ENCODE peak calls at places on chromosomes 7 and 10, in ten cellular contexts. One of them, this sample, is unnamed.

GRCh38 chr10:26225322-26225721 is 8.7 kb downstream of the GAD2 start:
- DNase-seq in astrocyte of the hippocampus: no peak
- DNase-seq in breast epithelium: no peak
- DNase-seq in mesothelial cell of epicardium: no peak
- DNase-seq in central memory CD8-positive, alpha-beta T cell: no peak
- DNase-seq in OCI-LY7: peak
- DNase-seq in heart right ventricle: no peak
- DNase-seq in CD14-positive monocyte: no peak
- DNase-seq in AG20443: no peak
- DNase-seq in T-cell: no peak
- DNase-seq in this sample: no peak

GRCh38 chr10:17782921-17783665 is 26.1 kb upstream of the MRC1 start:
- DNase-seq in astrocyte of the hippocampus: no peak
- DNase-seq in breast epithelium: no peak
- DNase-seq in mesothelial cell of epicardium: no peak
- DNase-seq in central memory CD8-positive, alpha-beta T cell: no peak
- DNase-seq in OCI-LY7: no peak
- DNase-seq in heart right ventricle: no peak
- DNase-seq in CD14-positive monocyte: no peak
- DNase-seq in AG20443: peak
- DNase-seq in T-cell: no peak
- DNase-seq in this sample: no peak

GRCh38 chr7:156121956-156122355 is 309.7 kb upstream of the SHH start:
- DNase-seq in astrocyte of the hippocampus: no peak
- DNase-seq in breast epithelium: no peak
- DNase-seq in mesothelial cell of epicardium: no peak
- DNase-seq in central memory CD8-positive, alpha-beta T cell: no peak
- DNase-seq in OCI-LY7: no peak
- DNase-seq in heart right ventricle: no peak
- DNase-seq in CD14-positive monocyte: no peak
- DNase-seq in AG20443: no peak
- DNase-seq in T-cell: no peak
- DNase-seq in this sample: no peak

GRCh38 chr7:157043745-157044144 is 33.3 kb upstream of the MNX1 start:
- DNase-seq in astrocyte of the hippocampus: no peak
- DNase-seq in breast epithelium: no peak
- DNase-seq in mesothelial cell of epicardium: peak
- DNase-seq in central memory CD8-positive, alpha-beta T cell: no peak
- DNase-seq in OCI-LY7: no peak
- DNase-seq in heart right ventricle: no peak
- DNase-seq in CD14-positive monocyte: no peak
- DNase-seq in AG20443: peak
- DNase-seq in T-cell: no peak
- DNase-seq in this sample: no peak

GRCh38 chr7:1845536-1846311 is 175.6 kb downstream of the ELFN1 start:
- DNase-seq in astrocyte of the hippocampus: no peak
- DNase-seq in breast epithelium: no peak
- DNase-seq in mesothelial cell of epicardium: no peak
- DNase-seq in central memory CD8-positive, alpha-beta T cell: no peak
- DNase-seq in OCI-LY7: no peak
- DNase-seq in heart right ventricle: no peak
- DNase-seq in CD14-positive monocyte: no peak
- DNase-seq in AG20443: no peak
- DNase-seq in T-cell: no peak
- DNase-seq in this sample: no peak

GRCh38 chr7:99459087-99459486 is 6.9 kb downstream of the ATP5MF start:
- DNase-seq in astrocyte of the hippocampus: peak
- DNase-seq in breast epithelium: no peak
- DNase-seq in mesothelial cell of epicardium: no peak
- DNase-seq in central memory CD8-positive, alpha-beta T cell: no peak
- DNase-seq in OCI-LY7: peak
- DNase-seq in heart right ventricle: no peak
- DNase-seq in CD14-positive monocyte: no peak
- DNase-seq in AG20443: peak
- DNase-seq in T-cell: no peak
- DNase-seq in this sample: no peak

GRCh38 chr10:20879136-20879535 is 18.0 kb downstream of the NEBL start:
- DNase-seq in astrocyte of the hippocampus: no peak
- DNase-seq in breast epithelium: no peak
- DNase-seq in mesothelial cell of epicardium: no peak
- DNase-seq in central memory CD8-positive, alpha-beta T cell: no peak
- DNase-seq in OCI-LY7: no peak
- DNase-seq in heart right ventricle: no peak
- DNase-seq in CD14-positive monocyte: no peak
- DNase-seq in AG20443: no peak
- DNase-seq in T-cell: no peak
- DNase-seq in this sample: no peak

GRCh38 chr10:63094405-63094804 is 38.7 kb upstream of the NRBF2 start:
- DNase-seq in astrocyte of the hippocampus: no peak
- DNase-seq in breast epithelium: peak
- DNase-seq in mesothelial cell of epicardium: no peak
- DNase-seq in central memory CD8-positive, alpha-beta T cell: no peak
- DNase-seq in OCI-LY7: no peak
- DNase-seq in heart right ventricle: no peak
- DNase-seq in CD14-positive monocyte: no peak
- DNase-seq in AG20443: no peak
- DNase-seq in T-cell: no peak
- DNase-seq in this sample: no peak

GRCh38 chr7:85950871-85951270 is 692.8 kb upstream of the GRM3 start:
- DNase-seq in astrocyte of the hippocampus: no peak
- DNase-seq in breast epithelium: no peak
- DNase-seq in mesothelial cell of epicardium: no peak
- DNase-seq in central memory CD8-positive, alpha-beta T cell: no peak
- DNase-seq in OCI-LY7: no peak
- DNase-seq in heart right ventricle: no peak
- DNase-seq in CD14-positive monocyte: no peak
- DNase-seq in AG20443: no peak
- DNase-seq in T-cell: no peak
- DNase-seq in this sample: no peak

GRCh38 chr7:27520828-27521790 is 141.6 kb downstream of the HIBADH start:
- DNase-seq in astrocyte of the hippocampus: peak
- DNase-seq in breast epithelium: no peak
- DNase-seq in mesothelial cell of epicardium: no peak
- DNase-seq in central memory CD8-positive, alpha-beta T cell: no peak
- DNase-seq in OCI-LY7: no peak
- DNase-seq in heart right ventricle: peak
- DNase-seq in CD14-positive monocyte: no peak
- DNase-seq in AG20443: peak
- DNase-seq in T-cell: no peak
- DNase-seq in this sample: no peak

GRCh38 chr10:15373199-15373598 is 2.1 kb upstream of the FAM171A1 start:
- DNase-seq in astrocyte of the hippocampus: no peak
- DNase-seq in breast epithelium: no peak
- DNase-seq in mesothelial cell of epicardium: no peak
- DNase-seq in central memory CD8-positive, alpha-beta T cell: no peak
- DNase-seq in OCI-LY7: no peak
- DNase-seq in heart right ventricle: no peak
- DNase-seq in CD14-positive monocyte: no peak
- DNase-seq in AG20443: no peak
- DNase-seq in T-cell: no peak
- DNase-seq in this sample: no peak

GRCh38 chr7:152504367-152504766 is 68.6 kb upstream of the KMT2C start:
- DNase-seq in astrocyte of the hippocampus: no peak
- DNase-seq in breast epithelium: peak
- DNase-seq in mesothelial cell of epicardium: peak
- DNase-seq in central memory CD8-positive, alpha-beta T cell: no peak
- DNase-seq in OCI-LY7: no peak
- DNase-seq in heart right ventricle: no peak
- DNase-seq in CD14-positive monocyte: no peak
- DNase-seq in AG20443: no peak
- DNase-seq in T-cell: no peak
- DNase-seq in this sample: no peak

GRCh38 chr10:13816195-13816926 is 229.6 kb downstream of the PRPF18 start:
- DNase-seq in astrocyte of the hippocampus: peak
- DNase-seq in breast epithelium: peak
- DNase-seq in mesothelial cell of epicardium: no peak
- DNase-seq in central memory CD8-positive, alpha-beta T cell: no peak
- DNase-seq in OCI-LY7: no peak
- DNase-seq in heart right ventricle: peak
- DNase-seq in CD14-positive monocyte: no peak
- DNase-seq in AG20443: peak
- DNase-seq in T-cell: no peak
- DNase-seq in this sample: peak

GRCh38 chr10:115998301-115998700 is 274.7 kb downstream of the GFRA1 start:
- DNase-seq in astrocyte of the hippocampus: no peak
- DNase-seq in breast epithelium: no peak
- DNase-seq in mesothelial cell of epicardium: no peak
- DNase-seq in central memory CD8-positive, alpha-beta T cell: no peak
- DNase-seq in OCI-LY7: no peak
- DNase-seq in heart right ventricle: no peak
- DNase-seq in CD14-positive monocyte: no peak
- DNase-seq in AG20443: no peak
- DNase-seq in T-cell: no peak
- DNase-seq in this sample: no peak

GRCh38 chr7:12945901-12946300 is 258.5 kb downstream of the ARL4A start:
- DNase-seq in astrocyte of the hippocampus: no peak
- DNase-seq in breast epithelium: no peak
- DNase-seq in mesothelial cell of epicardium: no peak
- DNase-seq in central memory CD8-positive, alpha-beta T cell: no peak
- DNase-seq in OCI-LY7: no peak
- DNase-seq in heart right ventricle: no peak
- DNase-seq in CD14-positive monocyte: no peak
- DNase-seq in AG20443: no peak
- DNase-seq in T-cell: no peak
- DNase-seq in this sample: no peak

GRCh38 chr10:80094236-80094635 is 15.8 kb downstream of the TMEM254 start:
- DNase-seq in astrocyte of the hippocampus: no peak
- DNase-seq in breast epithelium: no peak
- DNase-seq in mesothelial cell of epicardium: no peak
- DNase-seq in central memory CD8-positive, alpha-beta T cell: no peak
- DNase-seq in OCI-LY7: no peak
- DNase-seq in heart right ventricle: no peak
- DNase-seq in CD14-positive monocyte: no peak
- DNase-seq in AG20443: no peak
- DNase-seq in T-cell: no peak
- DNase-seq in this sample: no peak

GRCh38 chr10:119104653-119105024 is 726 bp downstream of the DENND10 start:
- DNase-seq in astrocyte of the hippocampus: no peak
- DNase-seq in breast epithelium: no peak
- DNase-seq in mesothelial cell of epicardium: no peak
- DNase-seq in central memory CD8-positive, alpha-beta T cell: no peak
- DNase-seq in OCI-LY7: peak
- DNase-seq in heart right ventricle: peak
- DNase-seq in CD14-positive monocyte: no peak
- DNase-seq in AG20443: no peak
- DNase-seq in T-cell: no peak
- DNase-seq in this sample: no peak

GRCh38 chr7:124784879-124785818 is 19.6 kb upstream of the GPR37 start:
- DNase-seq in astrocyte of the hippocampus: peak
- DNase-seq in breast epithelium: no peak
- DNase-seq in mesothelial cell of epicardium: peak
- DNase-seq in central memory CD8-positive, alpha-beta T cell: no peak
- DNase-seq in OCI-LY7: peak
- DNase-seq in heart right ventricle: no peak
- DNase-seq in CD14-positive monocyte: no peak
- DNase-seq in AG20443: peak
- DNase-seq in T-cell: no peak
- DNase-seq in this sample: no peak

GRCh38 chr10:73388228-73388627 is 25.6 kb downstream of the ANXA7 start:
- DNase-seq in astrocyte of the hippocampus: no peak
- DNase-seq in breast epithelium: no peak
- DNase-seq in mesothelial cell of epicardium: no peak
- DNase-seq in central memory CD8-positive, alpha-beta T cell: no peak
- DNase-seq in OCI-LY7: no peak
- DNase-seq in heart right ventricle: no peak
- DNase-seq in CD14-positive monocyte: no peak
- DNase-seq in AG20443: no peak
- DNase-seq in T-cell: no peak
- DNase-seq in this sample: no peak

GRCh38 chr7:137916980-137917645 is 70.3 kb upstream of the DGKI start:
- DNase-seq in astrocyte of the hippocampus: no peak
- DNase-seq in breast epithelium: no peak
- DNase-seq in mesothelial cell of epicardium: no peak
- DNase-seq in central memory CD8-positive, alpha-beta T cell: no peak
- DNase-seq in OCI-LY7: no peak
- DNase-seq in heart right ventricle: no peak
- DNase-seq in CD14-positive monocyte: no peak
- DNase-seq in AG20443: no peak
- DNase-seq in T-cell: no peak
- DNase-seq in this sample: no peak

GRCh38 chr10:78489034-78489433 is 455.4 kb downstream of the RPS24 start:
- DNase-seq in astrocyte of the hippocampus: no peak
- DNase-seq in breast epithelium: no peak
- DNase-seq in mesothelial cell of epicardium: no peak
- DNase-seq in central memory CD8-positive, alpha-beta T cell: no peak
- DNase-seq in OCI-LY7: no peak
- DNase-seq in heart right ventricle: no peak
- DNase-seq in CD14-positive monocyte: no peak
- DNase-seq in AG20443: no peak
- DNase-seq in T-cell: no peak
- DNase-seq in this sample: no peak

GRCh38 chr7:120988591-120989299 is at the start of gene CPED1:
- DNase-seq in astrocyte of the hippocampus: peak
- DNase-seq in breast epithelium: peak
- DNase-seq in mesothelial cell of epicardium: peak
- DNase-seq in central memory CD8-positive, alpha-beta T cell: no peak
- DNase-seq in OCI-LY7: peak
- DNase-seq in heart right ventricle: peak
- DNase-seq in CD14-positive monocyte: peak
- DNase-seq in AG20443: peak
- DNase-seq in T-cell: no peak
- DNase-seq in this sample: peak

GRCh38 chr10:87675396-87676376 is 16.0 kb downstream of the PAPSS2 start:
- DNase-seq in astrocyte of the hippocampus: peak
- DNase-seq in breast epithelium: no peak
- DNase-seq in mesothelial cell of epicardium: no peak
- DNase-seq in central memory CD8-positive, alpha-beta T cell: no peak
- DNase-seq in OCI-LY7: no peak
- DNase-seq in heart right ventricle: no peak
- DNase-seq in CD14-positive monocyte: no peak
- DNase-seq in AG20443: no peak
- DNase-seq in T-cell: no peak
- DNase-seq in this sample: no peak

GRCh38 chr10:103800789-103801540 is 54.4 kb downstream of the SH3PXD2A start:
- DNase-seq in astrocyte of the hippocampus: no peak
- DNase-seq in breast epithelium: peak
- DNase-seq in mesothelial cell of epicardium: no peak
- DNase-seq in central memory CD8-positive, alpha-beta T cell: no peak
- DNase-seq in OCI-LY7: no peak
- DNase-seq in heart right ventricle: no peak
- DNase-seq in CD14-positive monocyte: no peak
- DNase-seq in AG20443: no peak
- DNase-seq in T-cell: peak
- DNase-seq in this sample: no peak